ENCODE peak calls at places on chromosomes 11 and 22, in seven cellular contexts. C is natural killer cell; Y is activated naive CD8-positive, alpha-beta T cell treated with anti-CD3 and anti-CD28 coated beads, Interleukin-2, amount 50 U/mL, for 24 hours; I is pancreas; S is stimulated activated effector memory CD8-positive, alpha-beta T cell treated with anti-CD3 and anti-CD28 coated beads, Interleukin-12 subunit alpha, Interleukin-12 subunit beta, amount 100 ng/mL, for 72 hours; K is sciatic nerve; B is HepG2. E is an unnamed sample.

GRCh38 chr11:102154806-102155205 is 44.6 kb downstream of the YAP1 start:
- ATAC-seq in C (no peak), Y (no peak), I (no peak), S (no peak), K (no peak), B (no peak), E (no peak)

GRCh38 chr11:10489444-10489785 is 34.4 kb downstream of the AMPD3 start:
- ATAC-seq in C (no peak), Y (no peak), I (no peak), S (no peak), K (no peak), B (peak), E (no peak)

GRCh38 chr11:26028294-26028954 is 303.5 kb upstream of the ANO3 start:
- ATAC-seq in C (no peak), Y (no peak), I (no peak), S (no peak), K (no peak), B (peak), E (no peak)

GRCh38 chr22:26658161-26658560 is 773 bp downstream of the MIAT start:
- ATAC-seq in C (peak), Y (peak), I (peak), S (peak), K (no peak), B (no peak), E (no peak)

GRCh38 chr11:86621854-86622253 is 50.6 kb downstream of the ME3 start:
- ATAC-seq in C (no peak), Y (no peak), I (peak), S (no peak), K (no peak), B (no peak), E (no peak)

GRCh38 chr11:125285844-125286243 is 121.3 kb downstream of the PKNOX2 start:
- ATAC-seq in C (no peak), Y (no peak), I (peak), S (no peak), K (no peak), B (no peak), E (no peak)

GRCh38 chr11:129414144-129414876 is 38.7 kb downstream of the BARX2 start:
- ATAC-seq in C (no peak), Y (no peak), I (no peak), S (no peak), K (no peak), B (no peak), E (no peak)

GRCh38 chr11:13149991-13150390 is 127.6 kb upstream of the BMAL1 start:
- ATAC-seq in C (no peak), Y (no peak), I (no peak), S (no peak), K (no peak), B (no peak), E (no peak)

GRCh38 chr11:64070301-64070656 is 34.5 kb downstream of the FLRT1 start:
- ATAC-seq in C (no peak), Y (no peak), I (no peak), S (no peak), K (no peak), B (no peak), E (no peak)

GRCh38 chr11:20363149-20363499 is 390 bp upstream of the HTATIP2 start:
- ATAC-seq in C (no peak), Y (no peak), I (no peak), S (no peak), K (no peak), B (no peak), E (no peak)

GRCh38 chr11:102934735-102935134 is 20.8 kb downstream of the MMP13 start:
- ATAC-seq in C (no peak), Y (no peak), I (no peak), S (no peak), K (no peak), B (no peak), E (no peak)

GRCh38 chr11:80280737-80281136 is 839.9 kb upstream of the TENM4 start:
- ATAC-seq in C (no peak), Y (no peak), I (no peak), S (no peak), K (peak), B (no peak), E (peak)

GRCh38 chr22:40326905-40327735 is 19.2 kb upstream of the ADSL start:
- ATAC-seq in C (no peak), Y (no peak), I (no peak), S (no peak), K (no peak), B (no peak), E (no peak)

GRCh38 chr11:72639475-72640375 is 34.5 kb downstream of the PDE2A start:
- ATAC-seq in C (no peak), Y (no peak), I (no peak), S (no peak), K (no peak), B (no peak), E (peak)

GRCh38 chr11:57207160-57207559 is 25.4 kb downstream of the LRRC55 start:
- ATAC-seq in C (no peak), Y (no peak), I (no peak), S (no peak), K (no peak), B (no peak), E (no peak)

GRCh38 chr22:37221424-37222336 is 9.4 kb upstream of the SSTR3 start:
- ATAC-seq in C (no peak), Y (no peak), I (no peak), S (no peak), K (no peak), B (peak), E (no peak)

GRCh38 chr11:130499828-130500227 is 51.4 kb downstream of the ADAMTS15 start:
- ATAC-seq in C (no peak), Y (no peak), I (no peak), S (no peak), K (no peak), B (no peak), E (no peak)

GRCh38 chr22:39327995-39328754 is 8.8 kb upstream of the RPL3 start:
- ATAC-seq in C (no peak), Y (no peak), I (no peak), S (peak), K (no peak), B (peak), E (no peak)

GRCh38 chr11:16195659-16196058 is 160.7 kb downstream of the SOX6 start:
- ATAC-seq in C (no peak), Y (no peak), I (peak), S (no peak), K (no peak), B (peak), E (no peak)

GRCh38 chr11:101458161-101458560 is 125.6 kb downstream of the TRPC6 start:
- ATAC-seq in C (no peak), Y (no peak), I (no peak), S (no peak), K (no peak), B (no peak), E (no peak)

GRCh38 chr22:26432619-26433311 is 3.7 kb downstream of the ASPHD2 start:
- ATAC-seq in C (no peak), Y (no peak), I (no peak), S (no peak), K (no peak), B (no peak), E (no peak)

GRCh38 chr22:42692239-42693054 is 28.2 kb downstream of the A4GALT start:
- ATAC-seq in C (no peak), Y (no peak), I (no peak), S (peak), K (no peak), B (peak), E (no peak)

GRCh38 chr11:70805971-70806370 is 407.6 kb downstream of the CTTN start:
- ATAC-seq in C (no peak), Y (no peak), I (no peak), S (no peak), K (no peak), B (no peak), E (no peak)

GRCh38 chr11:125370561-125371389 is 125.3 kb downstream of the FEZ1 start:
- ATAC-seq in C (no peak), Y (no peak), I (no peak), S (no peak), K (no peak), B (no peak), E (no peak)

GRCh38 chr22:39176067-39176621 is 23.7 kb upstream of the CBX7 start:
- ATAC-seq in C (no peak), Y (no peak), I (peak), S (no peak), K (peak), B (peak), E (peak)

GRCh38 chr11:122851366-122852011 is 13.2 kb downstream of the CRTAM start:
- ATAC-seq in C (no peak), Y (no peak), I (no peak), S (no peak), K (no peak), B (no peak), E (no peak)

GRCh38 chr22:35540600-35541253 is at the start of gene RASD2:
- ATAC-seq in C (peak), Y (peak), I (peak), S (peak), K (peak), B (peak), E (peak)

GRCh38 chr11:28144808-28145207 is 36.6 kb downstream of the METTL15 start:
- ATAC-seq in C (no peak), Y (no peak), I (no peak), S (no peak), K (no peak), B (no peak), E (no peak)

GRCh38 chr22:26642465-26643367 is 14.7 kb upstream of the MIAT start:
- ATAC-seq in C (peak), Y (peak), I (no peak), S (peak), K (no peak), B (no peak), E (no peak)

GRCh38 chr22:37549704-37550059 is 10.6 kb upstream of the CDC42EP1 start:
- ATAC-seq in C (no peak), Y (no peak), I (peak), S (no peak), K (no peak), B (no peak), E (no peak)

GRCh38 chr11:94879006-94879405 is 94.3 kb downstream of the CWC15 start:
- ATAC-seq in C (no peak), Y (no peak), I (no peak), S (no peak), K (no peak), B (no peak), E (no peak)

GRCh38 chr11:43316451-43316850 is 4.7 kb downstream of the API5 start:
- ATAC-seq in C (no peak), Y (peak), I (no peak), S (peak), K (no peak), B (no peak), E (no peak)

GRCh38 chr22:17213976-17214375 is 5.3 kb downstream of the ADA2 start:
- ATAC-seq in C (peak), Y (peak), I (peak), S (peak), K (peak), B (peak), E (no peak)

GRCh38 chr11:88384678-88385015 is 47.1 kb upstream of the CTSC start:
- ATAC-seq in C (no peak), Y (peak), I (no peak), S (peak), K (no peak), B (no peak), E (no peak)

GRCh38 chr11:12182650-12183511 is 72.5 kb downstream of the MICAL2 start:
- ATAC-seq in C (no peak), Y (no peak), I (peak), S (no peak), K (peak), B (peak), E (peak)

GRCh38 chr11:59267196-59267595 is 54.5 kb upstream of the MPEG1 start:
- ATAC-seq in C (no peak), Y (no peak), I (no peak), S (no peak), K (no peak), B (no peak), E (no peak)

GRCh38 chr22:33272866-33273265 is 214.7 kb upstream of the SYN3 start:
- ATAC-seq in C (no peak), Y (no peak), I (no peak), S (no peak), K (no peak), B (no peak), E (no peak)

E was measured in gastroesophageal sphincter.